ENCODE peak calls at places on chromosome 18, in nine cellular contexts. One of them, this sample, is unnamed.

GRCh38 chr18:41754332-41754731 is 200.7 kb upstream of the PIK3C3 start:
- DNase-seq in AG09309: no peak
- DNase-seq in COR-L47: no peak
- DNase-seq in A549: no peak
- DNase-seq in activated T-helper 1 cell treated with anti-CD3 and anti-CD28 coated beads, Interleukin-12 subunit alpha, Interleukin-12 subunit beta, Interleukin-2, Interleukin-4 antibody, amounts not matched to agents 30 ng/mL and 10 ng/mL and 1 ng/mL, durations not matched to agents 14 hours and 24 hours and 36 hours: no peak
- DNase-seq in stimulated activated CD4-positive, alpha-beta T cell treated with anti-CD3 and anti-CD28 coated beads, Interleukin-12 subunit alpha, Interleukin-12 subunit beta, amount 100 ng/mL, for 4 hours: no peak
- DNase-seq in putamen: no peak
- DNase-seq in aorta: no peak
- DNase-seq in ELR: no peak
- DNase-seq in this sample: no peak

GRCh38 chr18:78721281-78721949 is 258.2 kb upstream of the SALL3 start:
- DNase-seq in AG09309: no peak
- DNase-seq in COR-L47: no peak
- DNase-seq in A549: no peak
- DNase-seq in activated T-helper 1 cell treated with anti-CD3 and anti-CD28 coated beads, Interleukin-12 subunit alpha, Interleukin-12 subunit beta, Interleukin-2, Interleukin-4 antibody, amounts not matched to agents 30 ng/mL and 10 ng/mL and 1 ng/mL, durations not matched to agents 14 hours and 24 hours and 36 hours: no peak
- DNase-seq in stimulated activated CD4-positive, alpha-beta T cell treated with anti-CD3 and anti-CD28 coated beads, Interleukin-12 subunit alpha, Interleukin-12 subunit beta, amount 100 ng/mL, for 4 hours: no peak
- DNase-seq in putamen: no peak
- DNase-seq in aorta: peak; percentile 59
- DNase-seq in ELR: no peak
- DNase-seq in this sample: no peak

GRCh38 chr18:26703170-26703933 is 155.0 kb upstream of the KCTD1 start:
- DNase-seq in AG09309: no peak
- DNase-seq in COR-L47: no peak
- DNase-seq in A549: no peak
- DNase-seq in activated T-helper 1 cell treated with anti-CD3 and anti-CD28 coated beads, Interleukin-12 subunit alpha, Interleukin-12 subunit beta, Interleukin-2, Interleukin-4 antibody, amounts not matched to agents 30 ng/mL and 10 ng/mL and 1 ng/mL, durations not matched to agents 14 hours and 24 hours and 36 hours: no peak
- DNase-seq in stimulated activated CD4-positive, alpha-beta T cell treated with anti-CD3 and anti-CD28 coated beads, Interleukin-12 subunit alpha, Interleukin-12 subunit beta, amount 100 ng/mL, for 4 hours: no peak
- DNase-seq in putamen: no peak
- DNase-seq in aorta: no peak
- DNase-seq in ELR: no peak
- DNase-seq in this sample: no peak

GRCh38 chr18:70288171-70288850 is 534 bp upstream of the SOCS6 start:
- DNase-seq in AG09309: no peak
- DNase-seq in COR-L47: peak; percentile 38
- DNase-seq in A549: no peak
- DNase-seq in activated T-helper 1 cell treated with anti-CD3 and anti-CD28 coated beads, Interleukin-12 subunit alpha, Interleukin-12 subunit beta, Interleukin-2, Interleukin-4 antibody, amounts not matched to agents 30 ng/mL and 10 ng/mL and 1 ng/mL, durations not matched to agents 14 hours and 24 hours and 36 hours: no peak
- DNase-seq in stimulated activated CD4-positive, alpha-beta T cell treated with anti-CD3 and anti-CD28 coated beads, Interleukin-12 subunit alpha, Interleukin-12 subunit beta, amount 100 ng/mL, for 4 hours: no peak
- DNase-seq in putamen: no peak
- DNase-seq in aorta: peak; percentile 83
- DNase-seq in ELR: peak; percentile 64
- DNase-seq in this sample: no peak

GRCh38 chr18:32242395-32242794 is 52.6 kb downstream of the MEP1B start:
- DNase-seq in AG09309: no peak
- DNase-seq in COR-L47: no peak
- DNase-seq in A549: no peak
- DNase-seq in activated T-helper 1 cell treated with anti-CD3 and anti-CD28 coated beads, Interleukin-12 subunit alpha, Interleukin-12 subunit beta, Interleukin-2, Interleukin-4 antibody, amounts not matched to agents 30 ng/mL and 10 ng/mL and 1 ng/mL, durations not matched to agents 14 hours and 24 hours and 36 hours: no peak
- DNase-seq in stimulated activated CD4-positive, alpha-beta T cell treated with anti-CD3 and anti-CD28 coated beads, Interleukin-12 subunit alpha, Interleukin-12 subunit beta, amount 100 ng/mL, for 4 hours: no peak
- DNase-seq in putamen: no peak
- DNase-seq in aorta: no peak
- DNase-seq in ELR: no peak
- DNase-seq in this sample: no peak

GRCh38 chr18:2139676-2140075 is 431.6 kb downstream of the METTL4 start:
- DNase-seq in AG09309: peak; percentile 0
- DNase-seq in COR-L47: no peak
- DNase-seq in A549: no peak
- DNase-seq in activated T-helper 1 cell treated with anti-CD3 and anti-CD28 coated beads, Interleukin-12 subunit alpha, Interleukin-12 subunit beta, Interleukin-2, Interleukin-4 antibody, amounts not matched to agents 30 ng/mL and 10 ng/mL and 1 ng/mL, durations not matched to agents 14 hours and 24 hours and 36 hours: no peak
- DNase-seq in stimulated activated CD4-positive, alpha-beta T cell treated with anti-CD3 and anti-CD28 coated beads, Interleukin-12 subunit alpha, Interleukin-12 subunit beta, amount 100 ng/mL, for 4 hours: no peak
- DNase-seq in putamen: no peak
- DNase-seq in aorta: no peak
- DNase-seq in ELR: peak; percentile 78
- DNase-seq in this sample: no peak

GRCh38 chr18:48121752-48122151 is 191.3 kb upstream of the SMAD2 start:
- DNase-seq in AG09309: no peak
- DNase-seq in COR-L47: no peak
- DNase-seq in A549: no peak
- DNase-seq in activated T-helper 1 cell treated with anti-CD3 and anti-CD28 coated beads, Interleukin-12 subunit alpha, Interleukin-12 subunit beta, Interleukin-2, Interleukin-4 antibody, amounts not matched to agents 30 ng/mL and 10 ng/mL and 1 ng/mL, durations not matched to agents 14 hours and 24 hours and 36 hours: no peak
- DNase-seq in stimulated activated CD4-positive, alpha-beta T cell treated with anti-CD3 and anti-CD28 coated beads, Interleukin-12 subunit alpha, Interleukin-12 subunit beta, amount 100 ng/mL, for 4 hours: no peak
- DNase-seq in putamen: no peak
- DNase-seq in aorta: no peak
- DNase-seq in ELR: no peak
- DNase-seq in this sample: no peak

GRCh38 chr18:48300463-48300961 is 108.7 kb downstream of the ZBTB7C start:
- DNase-seq in AG09309: no peak
- DNase-seq in COR-L47: peak; percentile 71
- DNase-seq in A549: no peak
- DNase-seq in activated T-helper 1 cell treated with anti-CD3 and anti-CD28 coated beads, Interleukin-12 subunit alpha, Interleukin-12 subunit beta, Interleukin-2, Interleukin-4 antibody, amounts not matched to agents 30 ng/mL and 10 ng/mL and 1 ng/mL, durations not matched to agents 14 hours and 24 hours and 36 hours: peak; percentile 16
- DNase-seq in stimulated activated CD4-positive, alpha-beta T cell treated with anti-CD3 and anti-CD28 coated beads, Interleukin-12 subunit alpha, Interleukin-12 subunit beta, amount 100 ng/mL, for 4 hours: no peak
- DNase-seq in putamen: no peak
- DNase-seq in aorta: peak; percentile 75
- DNase-seq in ELR: peak; percentile 8
- DNase-seq in this sample: no peak

GRCh38 chr18:56402872-56403516 is 235.4 kb downstream of the TXNL1 start:
- DNase-seq in AG09309: peak; percentile 87
- DNase-seq in COR-L47: no peak
- DNase-seq in A549: peak; percentile 1
- DNase-seq in activated T-helper 1 cell treated with anti-CD3 and anti-CD28 coated beads, Interleukin-12 subunit alpha, Interleukin-12 subunit beta, Interleukin-2, Interleukin-4 antibody, amounts not matched to agents 30 ng/mL and 10 ng/mL and 1 ng/mL, durations not matched to agents 14 hours and 24 hours and 36 hours: no peak
- DNase-seq in stimulated activated CD4-positive, alpha-beta T cell treated with anti-CD3 and anti-CD28 coated beads, Interleukin-12 subunit alpha, Interleukin-12 subunit beta, amount 100 ng/mL, for 4 hours: no peak
- DNase-seq in putamen: no peak
- DNase-seq in aorta: peak; percentile 74
- DNase-seq in ELR: peak; percentile 73
- DNase-seq in this sample: no peak

GRCh38 chr18:56445422-56445821 is 193.0 kb downstream of the TXNL1 start:
- DNase-seq in AG09309: no peak
- DNase-seq in COR-L47: no peak
- DNase-seq in A549: no peak
- DNase-seq in activated T-helper 1 cell treated with anti-CD3 and anti-CD28 coated beads, Interleukin-12 subunit alpha, Interleukin-12 subunit beta, Interleukin-2, Interleukin-4 antibody, amounts not matched to agents 30 ng/mL and 10 ng/mL and 1 ng/mL, durations not matched to agents 14 hours and 24 hours and 36 hours: no peak
- DNase-seq in stimulated activated CD4-positive, alpha-beta T cell treated with anti-CD3 and anti-CD28 coated beads, Interleukin-12 subunit alpha, Interleukin-12 subunit beta, amount 100 ng/mL, for 4 hours: no peak
- DNase-seq in putamen: no peak
- DNase-seq in aorta: no peak
- DNase-seq in ELR: no peak
- DNase-seq in this sample: no peak

GRCh38 chr18:6215888-6216287 is 198.8 kb downstream of the L3MBTL4 start:
- DNase-seq in AG09309: no peak
- DNase-seq in COR-L47: no peak
- DNase-seq in A549: no peak
- DNase-seq in activated T-helper 1 cell treated with anti-CD3 and anti-CD28 coated beads, Interleukin-12 subunit alpha, Interleukin-12 subunit beta, Interleukin-2, Interleukin-4 antibody, amounts not matched to agents 30 ng/mL and 10 ng/mL and 1 ng/mL, durations not matched to agents 14 hours and 24 hours and 36 hours: no peak
- DNase-seq in stimulated activated CD4-positive, alpha-beta T cell treated with anti-CD3 and anti-CD28 coated beads, Interleukin-12 subunit alpha, Interleukin-12 subunit beta, amount 100 ng/mL, for 4 hours: no peak
- DNase-seq in putamen: no peak
- DNase-seq in aorta: no peak
- DNase-seq in ELR: no peak
- DNase-seq in this sample: no peak

GRCh38 chr18:42187611-42188378 is 232.8 kb downstream of the PIK3C3 start:
- DNase-seq in AG09309: no peak
- DNase-seq in COR-L47: no peak
- DNase-seq in A549: no peak
- DNase-seq in activated T-helper 1 cell treated with anti-CD3 and anti-CD28 coated beads, Interleukin-12 subunit alpha, Interleukin-12 subunit beta, Interleukin-2, Interleukin-4 antibody, amounts not matched to agents 30 ng/mL and 10 ng/mL and 1 ng/mL, durations not matched to agents 14 hours and 24 hours and 36 hours: no peak
- DNase-seq in stimulated activated CD4-positive, alpha-beta T cell treated with anti-CD3 and anti-CD28 coated beads, Interleukin-12 subunit alpha, Interleukin-12 subunit beta, amount 100 ng/mL, for 4 hours: no peak
- DNase-seq in putamen: no peak
- DNase-seq in aorta: no peak
- DNase-seq in ELR: no peak
- DNase-seq in this sample: no peak

GRCh38 chr18:39838831-39839230 is 2116.2 kb upstream of the PIK3C3 start:
- DNase-seq in AG09309: no peak
- DNase-seq in COR-L47: no peak
- DNase-seq in A549: no peak
- DNase-seq in activated T-helper 1 cell treated with anti-CD3 and anti-CD28 coated beads, Interleukin-12 subunit alpha, Interleukin-12 subunit beta, Interleukin-2, Interleukin-4 antibody, amounts not matched to agents 30 ng/mL and 10 ng/mL and 1 ng/mL, durations not matched to agents 14 hours and 24 hours and 36 hours: no peak
- DNase-seq in stimulated activated CD4-positive, alpha-beta T cell treated with anti-CD3 and anti-CD28 coated beads, Interleukin-12 subunit alpha, Interleukin-12 subunit beta, amount 100 ng/mL, for 4 hours: no peak
- DNase-seq in putamen: no peak
- DNase-seq in aorta: no peak
- DNase-seq in ELR: no peak
- DNase-seq in this sample: no peak

GRCh38 chr18:27616324-27616723 is 431.2 kb upstream of the CHST9 start:
- DNase-seq in AG09309: no peak
- DNase-seq in COR-L47: no peak
- DNase-seq in A549: no peak
- DNase-seq in activated T-helper 1 cell treated with anti-CD3 and anti-CD28 coated beads, Interleukin-12 subunit alpha, Interleukin-12 subunit beta, Interleukin-2, Interleukin-4 antibody, amounts not matched to agents 30 ng/mL and 10 ng/mL and 1 ng/mL, durations not matched to agents 14 hours and 24 hours and 36 hours: no peak
- DNase-seq in stimulated activated CD4-positive, alpha-beta T cell treated with anti-CD3 and anti-CD28 coated beads, Interleukin-12 subunit alpha, Interleukin-12 subunit beta, amount 100 ng/mL, for 4 hours: no peak
- DNase-seq in putamen: no peak
- DNase-seq in aorta: no peak
- DNase-seq in ELR: no peak
- DNase-seq in this sample: no peak

GRCh38 chr18:33444699-33445098 is 4.2 kb upstream of the CCDC178 start:
- DNase-seq in AG09309: no peak
- DNase-seq in COR-L47: no peak
- DNase-seq in A549: no peak
- DNase-seq in activated T-helper 1 cell treated with anti-CD3 and anti-CD28 coated beads, Interleukin-12 subunit alpha, Interleukin-12 subunit beta, Interleukin-2, Interleukin-4 antibody, amounts not matched to agents 30 ng/mL and 10 ng/mL and 1 ng/mL, durations not matched to agents 14 hours and 24 hours and 36 hours: no peak
- DNase-seq in stimulated activated CD4-positive, alpha-beta T cell treated with anti-CD3 and anti-CD28 coated beads, Interleukin-12 subunit alpha, Interleukin-12 subunit beta, amount 100 ng/mL, for 4 hours: no peak
- DNase-seq in putamen: no peak
- DNase-seq in aorta: no peak
- DNase-seq in ELR: no peak
- DNase-seq in this sample: no peak

GRCh38 chr18:49055787-49056186 is 105.0 kb upstream of the SMAD7 start:
- DNase-seq in AG09309: peak; percentile 67
- DNase-seq in COR-L47: no peak
- DNase-seq in A549: no peak
- DNase-seq in activated T-helper 1 cell treated with anti-CD3 and anti-CD28 coated beads, Interleukin-12 subunit alpha, Interleukin-12 subunit beta, Interleukin-2, Interleukin-4 antibody, amounts not matched to agents 30 ng/mL and 10 ng/mL and 1 ng/mL, durations not matched to agents 14 hours and 24 hours and 36 hours: no peak
- DNase-seq in stimulated activated CD4-positive, alpha-beta T cell treated with anti-CD3 and anti-CD28 coated beads, Interleukin-12 subunit alpha, Interleukin-12 subunit beta, amount 100 ng/mL, for 4 hours: peak; percentile 19
- DNase-seq in putamen: no peak
- DNase-seq in aorta: peak; percentile 84
- DNase-seq in ELR: peak; percentile 91
- DNase-seq in this sample: no peak

GRCh38 chr18:45521777-45522176 is 93.5 kb upstream of the SLC14A2 start:
- DNase-seq in AG09309: no peak
- DNase-seq in COR-L47: no peak
- DNase-seq in A549: no peak
- DNase-seq in activated T-helper 1 cell treated with anti-CD3 and anti-CD28 coated beads, Interleukin-12 subunit alpha, Interleukin-12 subunit beta, Interleukin-2, Interleukin-4 antibody, amounts not matched to agents 30 ng/mL and 10 ng/mL and 1 ng/mL, durations not matched to agents 14 hours and 24 hours and 36 hours: no peak
- DNase-seq in stimulated activated CD4-positive, alpha-beta T cell treated with anti-CD3 and anti-CD28 coated beads, Interleukin-12 subunit alpha, Interleukin-12 subunit beta, amount 100 ng/mL, for 4 hours: no peak
- DNase-seq in putamen: no peak
- DNase-seq in aorta: peak; percentile 75
- DNase-seq in ELR: no peak
- DNase-seq in this sample: no peak

GRCh38 chr18:58802959-58803358 is 61.7 kb upstream of the ZNF532 start:
- DNase-seq in AG09309: no peak
- DNase-seq in COR-L47: no peak
- DNase-seq in A549: no peak
- DNase-seq in activated T-helper 1 cell treated with anti-CD3 and anti-CD28 coated beads, Interleukin-12 subunit alpha, Interleukin-12 subunit beta, Interleukin-2, Interleukin-4 antibody, amounts not matched to agents 30 ng/mL and 10 ng/mL and 1 ng/mL, durations not matched to agents 14 hours and 24 hours and 36 hours: no peak
- DNase-seq in stimulated activated CD4-positive, alpha-beta T cell treated with anti-CD3 and anti-CD28 coated beads, Interleukin-12 subunit alpha, Interleukin-12 subunit beta, amount 100 ng/mL, for 4 hours: no peak
- DNase-seq in putamen: no peak
- DNase-seq in aorta: no peak
- DNase-seq in ELR: no peak
- DNase-seq in this sample: no peak

GRCh38 chr18:22559414-22560282 is 141.9 kb upstream of the CTAGE1 start:
- DNase-seq in AG09309: no peak
- DNase-seq in COR-L47: no peak
- DNase-seq in A549: peak; percentile 50
- DNase-seq in activated T-helper 1 cell treated with anti-CD3 and anti-CD28 coated beads, Interleukin-12 subunit alpha, Interleukin-12 subunit beta, Interleukin-2, Interleukin-4 antibody, amounts not matched to agents 30 ng/mL and 10 ng/mL and 1 ng/mL, durations not matched to agents 14 hours and 24 hours and 36 hours: no peak
- DNase-seq in stimulated activated CD4-positive, alpha-beta T cell treated with anti-CD3 and anti-CD28 coated beads, Interleukin-12 subunit alpha, Interleukin-12 subunit beta, amount 100 ng/mL, for 4 hours: no peak
- DNase-seq in putamen: no peak
- DNase-seq in aorta: peak; percentile 90
- DNase-seq in ELR: peak; percentile 64
- DNase-seq in this sample: no peak

GRCh38 chr18:24397131-24397693 is 412 bp downstream of the OSBPL1A start:
- DNase-seq in AG09309: peak; percentile 16
- DNase-seq in COR-L47: peak; percentile 85
- DNase-seq in A549: peak; percentile 33
- DNase-seq in activated T-helper 1 cell treated with anti-CD3 and anti-CD28 coated beads, Interleukin-12 subunit alpha, Interleukin-12 subunit beta, Interleukin-2, Interleukin-4 antibody, amounts not matched to agents 30 ng/mL and 10 ng/mL and 1 ng/mL, durations not matched to agents 14 hours and 24 hours and 36 hours: peak; percentile 7
- DNase-seq in stimulated activated CD4-positive, alpha-beta T cell treated with anti-CD3 and anti-CD28 coated beads, Interleukin-12 subunit alpha, Interleukin-12 subunit beta, amount 100 ng/mL, for 4 hours: no peak
- DNase-seq in putamen: peak; percentile 91
- DNase-seq in aorta: peak; percentile 78
- DNase-seq in ELR: peak; percentile 74
- DNase-seq in this sample: no peak

GRCh38 chr18:62637807-62638687 is 77.3 kb upstream of the PHLPP1 start:
- DNase-seq in AG09309: no peak
- DNase-seq in COR-L47: peak; percentile 63
- DNase-seq in A549: peak; percentile 26
- DNase-seq in activated T-helper 1 cell treated with anti-CD3 and anti-CD28 coated beads, Interleukin-12 subunit alpha, Interleukin-12 subunit beta, Interleukin-2, Interleukin-4 antibody, amounts not matched to agents 30 ng/mL and 10 ng/mL and 1 ng/mL, durations not matched to agents 14 hours and 24 hours and 36 hours: peak; percentile 36
- DNase-seq in stimulated activated CD4-positive, alpha-beta T cell treated with anti-CD3 and anti-CD28 coated beads, Interleukin-12 subunit alpha, Interleukin-12 subunit beta, amount 100 ng/mL, for 4 hours: peak; percentile 48
- DNase-seq in putamen: peak; percentile 42
- DNase-seq in aorta: no peak
- DNase-seq in ELR: peak; percentile 32
- DNase-seq in this sample: peak; percentile 9

GRCh38 chr18:63159590-63159989 is 160.0 kb downstream of the BCL2 start:
- DNase-seq in AG09309: no peak
- DNase-seq in COR-L47: no peak
- DNase-seq in A549: no peak
- DNase-seq in activated T-helper 1 cell treated with anti-CD3 and anti-CD28 coated beads, Interleukin-12 subunit alpha, Interleukin-12 subunit beta, Interleukin-2, Interleukin-4 antibody, amounts not matched to agents 30 ng/mL and 10 ng/mL and 1 ng/mL, durations not matched to agents 14 hours and 24 hours and 36 hours: no peak
- DNase-seq in stimulated activated CD4-positive, alpha-beta T cell treated with anti-CD3 and anti-CD28 coated beads, Interleukin-12 subunit alpha, Interleukin-12 subunit beta, amount 100 ng/mL, for 4 hours: no peak
- DNase-seq in putamen: no peak
- DNase-seq in aorta: no peak
- DNase-seq in ELR: no peak
- DNase-seq in this sample: no peak

GRCh38 chr18:45836242-45837215 is 11.1 kb downstream of the SIGLEC15 start:
- DNase-seq in AG09309: no peak
- DNase-seq in COR-L47: no peak
- DNase-seq in A549: no peak
- DNase-seq in activated T-helper 1 cell treated with anti-CD3 and anti-CD28 coated beads, Interleukin-12 subunit alpha, Interleukin-12 subunit beta, Interleukin-2, Interleukin-4 antibody, amounts not matched to agents 30 ng/mL and 10 ng/mL and 1 ng/mL, durations not matched to agents 14 hours and 24 hours and 36 hours: no peak
- DNase-seq in stimulated activated CD4-positive, alpha-beta T cell treated with anti-CD3 and anti-CD28 coated beads, Interleukin-12 subunit alpha, Interleukin-12 subunit beta, amount 100 ng/mL, for 4 hours: no peak
- DNase-seq in putamen: no peak
- DNase-seq in aorta: no peak
- DNase-seq in ELR: no peak
- DNase-seq in this sample: no peak

GRCh38 chr18:48181857-48182430 is 227.2 kb downstream of the ZBTB7C start:
- DNase-seq in AG09309: no peak
- DNase-seq in COR-L47: no peak
- DNase-seq in A549: no peak
- DNase-seq in activated T-helper 1 cell treated with anti-CD3 and anti-CD28 coated beads, Interleukin-12 subunit alpha, Interleukin-12 subunit beta, Interleukin-2, Interleukin-4 antibody, amounts not matched to agents 30 ng/mL and 10 ng/mL and 1 ng/mL, durations not matched to agents 14 hours and 24 hours and 36 hours: no peak
- DNase-seq in stimulated activated CD4-positive, alpha-beta T cell treated with anti-CD3 and anti-CD28 coated beads, Interleukin-12 subunit alpha, Interleukin-12 subunit beta, amount 100 ng/mL, for 4 hours: no peak
- DNase-seq in putamen: no peak
- DNase-seq in aorta: peak; percentile 2
- DNase-seq in ELR: no peak
- DNase-seq in this sample: no peak